ENCODE peak calls at places on chromosomes 11 and 22, in six cellular contexts. O is kidney epithelial cell, W is prostate gland, B is WERI-Rb-1, U is Peyer's patch, M is lower lobe of right lung. N is an unnamed sample.

GRCh38 chr11:130188585-130189347 is 29.2 kb downstream of the ST14 start:
- DNase-seq in O (no peak), W (no peak), B (no peak), U (no peak), M (no peak), N (no peak)

GRCh38 chr22:43053176-43053575 is 36.0 kb downstream of the TTLL1 start:
- DNase-seq in O (no peak), W (no peak), B (no peak), U (no peak), M (no peak), N (no peak)

GRCh38 chr11:30481816-30482215 is 104.3 kb downstream of the MPPED2 start:
- DNase-seq in O (no peak), W (no peak), B (no peak), U (no peak), M (no peak), N (no peak)

GRCh38 chr11:279966-280761 is 2.0 kb downstream of the NLRP6 start:
- DNase-seq in O (no peak), W (no peak), B (peak), U (peak), M (peak), N (no peak)

GRCh38 chr11:36460220-36460619 is 49.9 kb downstream of the TRAF6 start:
- DNase-seq in O (no peak), W (no peak), B (no peak), U (no peak), M (no peak), N (no peak)

GRCh38 chr22:29840498-29840897 is 2.4 kb upstream of the ASCC2 start:
- DNase-seq in O (no peak), W (no peak), B (no peak), U (no peak), M (no peak), N (no peak)

GRCh38 chr11:57322881-57323467 is 1.8 kb downstream of the TNKS1BP1 start:
- DNase-seq in O (no peak), W (no peak), B (no peak), U (no peak), M (no peak), N (no peak)

GRCh38 chr11:9716275-9717039 is 52.6 kb downstream of the SWAP70 start:
- DNase-seq in O (no peak), W (no peak), B (no peak), U (peak), M (no peak), N (no peak)

GRCh38 chr11:27242591-27242990 is 120.4 kb downstream of the CCDC34 start:
- DNase-seq in O (no peak), W (no peak), B (no peak), U (no peak), M (no peak), N (no peak)

GRCh38 chr11:10122337-10123197 is 171.5 kb downstream of the SBF2 start:
- DNase-seq in O (peak), W (no peak), B (no peak), U (no peak), M (no peak), N (no peak)

GRCh38 chr22:30167327-30167726 is 79.2 kb downstream of the LIF start:
- DNase-seq in O (no peak), W (no peak), B (no peak), U (no peak), M (no peak), N (no peak)

GRCh38 chr11:27234043-27234668 is 128.9 kb downstream of the CCDC34 start:
- DNase-seq in O (peak), W (no peak), B (peak), U (peak), M (no peak), N (peak)

GRCh38 chr11:94151903-94152677 is 23.4 kb downstream of the PANX1 start:
- DNase-seq in O (peak), W (no peak), B (no peak), U (no peak), M (no peak), N (peak)

GRCh38 chr11:128582496-128583366 is 4.6 kb downstream of the ETS1 start:
- DNase-seq in O (peak), W (no peak), B (no peak), U (no peak), M (no peak), N (peak)

GRCh38 chr11:75376175-75376574 is 23.1 kb upstream of the RPS3 start:
- DNase-seq in O (no peak), W (no peak), B (peak), U (no peak), M (no peak), N (no peak)

GRCh38 chr11:69292221-69292648 is 1.7 kb upstream of the MYEOV start:
- DNase-seq in O (no peak), W (no peak), B (peak), U (peak), M (peak), N (no peak)
- TF ChIP-seq CTCF in O (peak), W (peak), B (peak), U (peak), M (peak), N (peak)

DNA sequence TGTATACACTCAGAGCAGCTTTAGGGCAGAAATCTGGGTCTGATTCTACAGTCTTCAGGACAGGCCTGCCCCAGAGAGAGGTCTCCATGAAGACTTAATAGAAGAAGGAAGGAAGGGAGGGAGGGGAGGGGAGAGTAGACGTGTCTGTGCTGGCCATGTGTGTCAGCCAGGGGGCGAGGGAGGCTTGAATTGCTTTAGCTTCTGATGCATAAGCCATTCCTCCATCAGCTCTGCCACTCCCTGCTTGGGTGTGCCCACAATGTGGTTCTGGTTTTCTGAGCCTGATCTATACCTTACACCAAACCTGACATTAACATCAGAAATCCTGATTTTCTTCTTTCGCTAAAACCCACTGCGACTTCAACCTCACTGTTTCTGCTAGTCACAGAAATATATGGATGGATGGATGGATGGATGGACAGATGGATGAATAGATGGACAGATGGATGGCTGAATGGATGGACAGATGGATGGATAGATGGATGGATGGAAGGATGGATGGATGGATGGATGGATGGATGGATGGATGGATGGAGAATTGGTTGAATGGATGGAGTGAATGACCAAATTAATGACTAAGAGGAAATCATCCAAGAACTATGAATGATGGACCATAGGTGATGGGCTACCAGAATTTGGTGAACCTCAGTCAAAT is 56.5 kb upstream of the PRDM11 start:
- DNase-seq in O (no peak), W (no peak), B (peak), U (no peak), M (no peak), N (no peak)
- TF ChIP-seq CTCF in O (peak), W (no peak), B (peak), U (no peak), M (no peak), N (peak)

DNA sequence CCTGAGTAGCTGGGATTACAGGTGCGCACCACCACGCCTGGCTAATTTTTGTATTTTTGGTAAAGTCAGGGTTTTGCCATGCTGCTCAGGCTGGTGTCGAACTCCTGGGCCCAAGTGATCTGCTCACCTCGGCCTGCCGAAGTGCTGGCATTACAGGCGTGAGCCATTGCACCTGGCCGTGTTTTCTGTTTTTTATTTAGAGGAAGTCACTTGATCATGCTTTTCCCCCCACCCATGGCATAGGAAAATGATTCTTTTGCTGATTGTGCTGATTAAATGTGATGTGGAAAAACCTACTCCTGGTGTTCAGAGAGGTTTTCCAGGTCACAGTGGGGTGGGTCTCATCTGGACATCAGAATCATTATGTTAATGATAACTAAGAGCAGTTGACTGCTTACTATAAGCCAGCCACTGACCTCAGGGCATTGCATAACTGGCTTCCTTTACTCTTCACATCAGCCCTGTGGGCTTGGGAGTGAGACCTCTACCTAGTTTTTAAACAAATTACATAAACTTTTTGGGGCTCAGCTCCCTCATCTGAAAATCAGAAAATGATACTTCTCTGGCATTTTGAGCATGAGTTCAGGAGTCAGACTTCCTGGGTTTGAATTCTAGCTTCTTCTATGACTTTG is 71.0 kb downstream of the PTPRJ start:
- DNase-seq in O (no peak), W (no peak), B (no peak), U (peak), M (no peak), N (no peak)
- TF ChIP-seq CTCF in O (no peak), W (no peak), B (no peak), U (no peak), M (no peak), N (no peak)

GRCh38 chr22:31726692-31727091 is 23.2 kb downstream of the PRR14L start:
- DNase-seq in O (no peak), W (no peak), B (no peak), U (no peak), M (no peak), N (no peak)

GRCh38 chr22:31728857-31729256 is 21.1 kb downstream of the PRR14L start:
- DNase-seq in O (no peak), W (no peak), B (no peak), U (no peak), M (no peak), N (no peak)

GRCh38 chr22:31732089-31732829 is 17.7 kb downstream of the PRR14L start:
- DNase-seq in O (no peak), W (no peak), B (no peak), U (no peak), M (no peak), N (no peak)

GRCh38 chr22:31733580-31734079 is 16.3 kb downstream of the PRR14L start:
- DNase-seq in O (no peak), W (no peak), B (no peak), U (no peak), M (no peak), N (no peak)

GRCh38 chr22:31730344-31730711 is 19.6 kb downstream of the PRR14L start:
- DNase-seq in O (no peak), W (no peak), B (no peak), U (no peak), M (no peak), N (no peak)
- TF ChIP-seq CTCF in O (no peak), W (no peak), B (peak), U (no peak), M (no peak), N (peak)

GRCh38 chr11:120682026-120682649 is 170.6 kb downstream of the GRIK4 start:
- DNase-seq in O (no peak), W (no peak), B (no peak), U (no peak), M (no peak), N (no peak)
- TF ChIP-seq CTCF in O (no peak), W (no peak), B (no peak), U (no peak), M (no peak), N (no peak)

DNA sequence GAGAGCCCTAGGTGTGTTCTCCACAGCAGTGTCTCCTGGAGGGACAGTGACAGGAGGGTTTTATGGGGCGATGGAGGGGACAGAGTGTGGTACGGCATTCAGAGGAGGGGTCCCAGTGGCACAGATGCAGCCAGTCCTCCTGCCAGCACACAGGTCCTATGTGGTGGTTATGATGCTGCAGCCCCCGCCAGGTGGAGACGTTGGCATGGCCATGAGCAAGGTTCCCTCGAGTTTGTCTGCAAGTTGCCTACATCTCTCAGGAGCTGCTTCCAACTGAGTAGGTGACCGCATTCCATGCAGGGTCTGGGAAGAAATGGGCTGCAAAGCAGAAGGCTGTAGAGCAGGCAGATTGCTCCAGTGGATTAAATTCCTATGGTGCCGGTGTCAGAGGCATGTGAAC is 646.0 kb downstream of the TBC1D22A start:
- DNase-seq in O (no peak), W (no peak), B (no peak), U (no peak), M (no peak), N (no peak)
- TF ChIP-seq CTCF in O (no peak), W (no peak), B (no peak), U (no peak), M (no peak), N (no peak)

GRCh38 chr11:61294717-61295595 is at the start of gene VWCE:
- DNase-seq in O (no peak), W (peak), B (peak), U (peak), M (peak), N (no peak)
- TF ChIP-seq CTCF in O (peak), W (no peak), B (peak), U (no peak), M (peak), N (peak)

N was measured in HFF-Myc.